ENCODE peak calls at places on chromosomes 6 and 20, in eight cellular contexts. Y is tibial artery; Z is CD8-positive, alpha-beta T cell; P is IMR-90; K is mesenchymal stem cell; C is OCI-LY7; D is Panc1; S is right cardiac atrium. B is an unnamed sample.
A peak's percentile ranks its signal among the peaks of the same experiment; 100 is the strongest.

GRCh38 chr6:142294681-142295080 is 7.1 kb upstream of the ADGRG6 start:
- DNase-seq in Y (no peak), Z (no peak), P (no peak), K (no peak), C (no peak), D (no peak), S (no peak), B (no peak)

GRCh38 chr6:169955796-169956493 is 204.5 kb downstream of the ERMARD start:
- DNase-seq in Y (no peak), Z (no peak), P (no peak), K (no peak), C (no peak), D (no peak), S (peak; percentile 53), B (peak; percentile 36)

GRCh38 chr6:26483727-26484126 is 16.4 kb upstream of the BTN1A1 start:
- DNase-seq in Y (no peak), Z (no peak), P (no peak), K (no peak), C (no peak), D (no peak), S (no peak), B (no peak)

GRCh38 chr20:64049060-64049886 is at the start of gene SOX18:
- DNase-seq in Y (no peak), Z (no peak), P (peak; percentile 21), K (peak; percentile 45), C (no peak), D (no peak), S (peak; percentile 84), B (peak; percentile 48)

GRCh38 chr6:84645563-84646266 is 118.7 kb downstream of the TBX18 start:
- DNase-seq in Y (no peak), Z (no peak), P (peak; percentile 73), K (peak; percentile 70), C (no peak), D (no peak), S (no peak), B (peak; percentile 52)

GRCh38 chr6:73983367-73983766 is 287.4 kb downstream of the CD109 start:
- DNase-seq in Y (no peak), Z (no peak), P (peak; percentile 65), K (peak; percentile 35), C (no peak), D (no peak), S (no peak), B (no peak)

GRCh38 chr6:13229205-13230085 is 98.9 kb downstream of the TBC1D7 start:
- DNase-seq in Y (no peak), Z (peak; percentile 63), P (no peak), K (no peak), C (peak; percentile 63), D (peak; percentile 5), S (no peak), B (no peak)

GRCh38 chr6:95794749-95795148 is 217.4 kb downstream of the MANEA start:
- DNase-seq in Y (no peak), Z (no peak), P (no peak), K (no peak), C (no peak), D (no peak), S (no peak), B (no peak)

GRCh38 chr20:51758978-51759544 is 9.1 kb downstream of the ATP9A start:
- DNase-seq in Y (no peak), Z (no peak), P (no peak), K (no peak), C (no peak), D (no peak), S (peak; percentile 68), B (no peak)

GRCh38 chr6:18477301-18477941 is 90.3 kb downstream of the RNF144B start:
- DNase-seq in Y (no peak), Z (no peak), P (peak; percentile 21), K (no peak), C (peak; percentile 70), D (no peak), S (no peak), B (no peak)

GRCh38 chr6:36679043-36679821 is 718 bp downstream of the CDKN1A start:
- DNase-seq in Y (peak; percentile 85), Z (no peak), P (peak; percentile 63), K (peak; percentile 71), C (no peak), D (no peak), S (peak; percentile 90), B (peak; percentile 75)

GRCh38 chr6:81749704-81750103 is 2.8 kb downstream of the TENT5A start:
- DNase-seq in Y (no peak), Z (no peak), P (no peak), K (peak; percentile 38), C (no peak), D (no peak), S (no peak), B (no peak)

GRCh38 chr20:49928411-49929141 is 7.6 kb upstream of the RNF114 start:
- DNase-seq in Y (peak; percentile 81), Z (peak; percentile 78), P (peak; percentile 89), K (peak; percentile 89), C (peak; percentile 88), D (peak; percentile 62), S (peak; percentile 89), B (peak; percentile 88)

GRCh38 chr6:112118034-112118433 is 30.6 kb downstream of the FAM229B start:
- DNase-seq in Y (no peak), Z (no peak), P (peak; percentile 5), K (no peak), C (no peak), D (no peak), S (no peak), B (no peak)

GRCh38 chr6:54238407-54238806 is 69.8 kb upstream of the TINAG start:
- DNase-seq in Y (no peak), Z (no peak), P (peak; percentile 39), K (peak; percentile 37), C (no peak), D (no peak), S (no peak), B (no peak)

GRCh38 chr6:165611294-165611693 is 51.7 kb downstream of the PDE10A start:
- DNase-seq in Y (no peak), Z (no peak), P (no peak), K (no peak), C (no peak), D (no peak), S (no peak), B (no peak)

GRCh38 chr6:135974416-135974815 is 122.9 kb downstream of the PDE7B start:
- DNase-seq in Y (no peak), Z (no peak), P (no peak), K (no peak), C (no peak), D (no peak), S (no peak), B (no peak)

GRCh38 chr6:68313911-68314310 is 321.2 kb upstream of the ADGRB3 start:
- DNase-seq in Y (no peak), Z (no peak), P (no peak), K (peak; percentile 36), C (no peak), D (no peak), S (no peak), B (no peak)

GRCh38 chr6:15575357-15576037 is 87.3 kb downstream of the DTNBP1 start:
- DNase-seq in Y (no peak), Z (no peak), P (no peak), K (no peak), C (no peak), D (no peak), S (no peak), B (no peak)

GRCh38 chr6:134508862-134509498 is 191.1 kb upstream of the SGK1 start:
- DNase-seq in Y (no peak), Z (no peak), P (no peak), K (no peak), C (no peak), D (no peak), S (no peak), B (no peak)

DNA sequence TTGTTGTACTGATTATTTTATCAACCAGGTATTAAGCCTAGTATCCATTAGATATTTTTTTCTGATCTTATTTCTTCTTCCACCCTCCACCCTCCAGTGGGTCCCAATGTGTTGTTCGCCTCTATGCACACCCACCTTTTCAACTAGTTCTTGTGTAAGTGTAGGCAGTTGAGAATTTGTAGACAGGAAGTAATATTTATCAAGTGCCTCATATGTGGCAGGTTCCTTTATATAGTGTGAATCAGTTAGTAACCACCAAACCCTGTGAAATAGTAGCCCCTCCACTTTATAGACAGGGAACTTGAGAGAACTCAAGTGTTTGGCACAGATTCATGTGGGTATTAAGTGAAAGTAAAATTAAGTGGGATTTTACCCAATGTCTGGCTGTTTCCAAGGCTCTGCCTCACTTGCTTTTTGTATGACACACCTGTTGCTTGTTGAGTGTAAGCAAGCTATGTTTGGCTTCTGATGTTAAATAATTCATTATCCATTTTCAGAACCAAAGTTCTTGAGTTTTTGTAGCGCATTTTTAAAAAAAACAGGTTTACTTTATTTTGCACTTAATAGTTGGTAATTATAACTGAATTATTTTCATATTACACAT is 24.7 kb downstream of the AFDN start:
- DNase-seq in Y (no peak), Z (no peak), P (no peak), K (peak; percentile 47), C (no peak), D (no peak), S (no peak), B (no peak)
- H3K27ac ChIP-seq in Y (no peak overlapping the region), Z (no peak overlapping the region), P (no peak overlapping the region), K (no peak overlapping the region), C (no peak overlapping the region), D (peak overlapping the region; percentile 58), S (no peak overlapping the region), B (no peak overlapping the region)

DNA sequence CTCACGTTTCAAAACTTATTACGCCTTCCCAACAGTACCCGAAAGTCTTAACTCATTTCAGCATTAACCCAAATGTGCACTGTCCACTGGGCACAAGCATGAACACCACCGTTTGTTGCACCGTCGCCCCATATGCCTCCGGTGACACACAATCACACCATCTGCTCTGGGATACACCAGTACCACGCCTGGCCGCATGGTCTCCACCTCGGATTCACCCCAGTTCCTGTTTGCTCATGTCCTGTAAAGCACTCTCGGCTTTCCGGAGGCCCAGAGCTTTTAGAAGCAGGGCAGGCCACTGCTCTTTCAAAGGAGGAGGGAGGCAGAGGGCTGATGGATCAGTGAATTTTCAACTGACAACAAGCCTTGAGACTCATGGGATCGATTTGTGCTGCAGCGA is 1570.0 kb upstream of the DEFB115 start:
- DNase-seq in Y (peak; percentile 15), Z (no peak), P (no peak), K (no peak), C (no peak), D (no peak), S (no peak), B (no peak)
- H3K9me3 ChIP-seq in Y (no peaks in the 10 kb centered on the region), Z (no peaks in the 10 kb centered on the region), P (peaks cover 10% of the 10 kb centered on the region), K (no peaks in the 10 kb centered on the region), C (no peaks in the 10 kb centered on the region), D (no peaks in the 10 kb centered on the region), S (no peaks in the 10 kb centered on the region), B (no peaks in the 10 kb centered on the region)

GRCh38 chr20:20480689-20481088 is 112.8 kb downstream of the INSM1 start:
- DNase-seq in Y (no peak), Z (no peak), P (peak; percentile 84), K (peak; percentile 87), C (no peak), D (no peak), S (no peak), B (no peak)
- H3K27ac ChIP-seq in Y (no peak overlapping the region), Z (no peak overlapping the region), P (no peak overlapping the region), K (no peak overlapping the region), C (no peak overlapping the region), D (no peak overlapping the region), S (no peak overlapping the region), B (no peak overlapping the region)

DNA sequence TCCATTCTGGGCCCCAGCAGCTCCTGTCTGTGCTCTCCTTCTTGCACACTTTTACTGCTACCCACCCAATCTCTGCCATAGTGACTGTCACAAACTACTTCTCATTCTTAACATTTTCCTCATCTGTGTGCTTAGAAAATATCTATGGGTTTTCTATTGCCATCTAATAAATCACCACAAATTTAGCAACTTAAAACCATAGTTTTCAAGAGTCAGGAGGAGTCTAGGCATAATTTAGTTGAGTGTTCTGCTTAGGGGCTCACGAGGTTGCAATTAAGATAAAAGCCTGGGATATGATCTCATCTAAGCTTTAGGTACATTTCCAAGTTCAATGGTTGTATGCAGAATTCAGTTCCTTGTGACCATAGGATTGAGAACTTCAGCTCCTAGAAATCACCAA is 98.7 kb downstream of the CLVS2 start:
- DNase-seq in Y (no peak), Z (no peak), P (no peak), K (no peak), C (no peak), D (no peak), S (no peak), B (no peak)
- H3K9me3 ChIP-seq in Y (no peaks in the 10 kb centered on the region), Z (no peaks in the 10 kb centered on the region), P (peaks cover 6% of the 10 kb centered on the region), K (peaks cover 4% of the 10 kb centered on the region), C (no peaks in the 10 kb centered on the region), D (no peaks in the 10 kb centered on the region), S (no peaks in the 10 kb centered on the region), B (no peaks in the 10 kb centered on the region)